ENCODE peak calls at places on chromosomes 6 and 20, in five cellular contexts. L is neuronal stem cell, K is mesenchymal stem cell, S is H9, Y is trophoblast cell. P is an unnamed sample.

GRCh38 chr20:5402903-5403531 is 86.3 kb upstream of the PROKR2 start:
- DNase-seq in Y (peak), L (peak), S (peak), K (peak), P (peak)

GRCh38 chr20:63532449-63532971 is 4.7 kb downstream of the PTK6 start:
- DNase-seq in K (no peak), L (no peak), Y (no peak), S (no peak), P (no peak)

GRCh38 chr6:156630613-156631302 is 146.4 kb upstream of the ARID1B start:
- DNase-seq in K (no peak), L (no peak), Y (no peak), S (no peak), P (no peak)

GRCh38 chr6:169250660-169251059 is 3.0 kb downstream of the THBS2 start:
- DNase-seq in K (peak), Y (peak), S (peak), L (no peak), P (no peak)

GRCh38 chr6:14984454-14984853 is 261.4 kb upstream of the JARID2 start:
- DNase-seq in L (no peak), Y (no peak), K (peak), S (no peak), P (no peak)

GRCh38 chr20:51802170-51802745 is at the start of gene SALL4:
- DNase-seq in Y (peak), S (peak), L (peak), K (peak), P (peak)

GRCh38 chr6:41779793-41780622 is at the start of gene FRS3:
- DNase-seq in K (peak), L (peak), Y (peak), S (peak), P (peak)

GRCh38 chr6:7572213-7572943 is 17.6 kb upstream of the SNRNP48 start:
- DNase-seq in Y (peak), L (no peak), S (no peak), K (no peak), P (no peak)

GRCh38 chr20:53040678-53041674 is 68.8 kb downstream of the TSHZ2 start:
- DNase-seq in Y (no peak), K (no peak), L (no peak), S (no peak), P (no peak)

GRCh38 chr20:19974621-19975435 is 42.3 kb upstream of the NAA20 start:
- DNase-seq in K (peak), S (no peak), L (no peak), Y (peak), P (peak)

GRCh38 chr6:56416247-56416646 is 168.9 kb upstream of the COL21A1 start:
- DNase-seq in L (no peak), Y (no peak), K (no peak), S (no peak), P (no peak)

GRCh38 chr6:51648774-51649173 is 438.6 kb downstream of the PKHD1 start:
- DNase-seq in S (no peak), L (no peak), Y (no peak), K (no peak), P (no peak)

DNA sequence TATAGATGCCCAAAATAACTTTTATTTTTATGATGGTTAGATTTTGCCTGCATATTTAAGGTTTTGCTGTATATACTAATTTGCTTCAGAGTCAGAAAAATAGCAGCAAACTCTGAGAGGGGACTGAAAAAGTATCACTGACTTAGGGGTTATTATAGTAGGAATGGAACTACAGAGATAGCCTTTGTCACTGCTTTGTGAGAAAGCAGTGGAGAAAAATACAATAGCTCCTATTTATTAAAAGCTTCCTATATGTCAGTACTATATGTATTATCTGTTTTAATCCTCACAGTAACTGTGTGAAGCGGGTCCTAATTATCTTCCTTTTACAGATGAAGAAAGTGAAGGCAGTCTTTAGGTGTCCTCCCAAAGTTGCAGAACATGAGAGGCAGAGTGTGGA is 35.6 kb downstream of the CARMIL1 start:
- DNase-seq in Y (no peak), S (no peak), K (no peak), L (no peak), P (no peak)
- H2BK12ac ChIP-seq in Y (no peak), S (no peak), K (no peak), L (no peak), P (no peak)

GRCh38 chr6:132161283-132161682 is 210.1 kb upstream of the CCN2 start:
- DNase-seq in S (no peak), K (peak), Y (peak), L (peak), P (no peak)

GRCh38 chr6:132165677-132166076 is 214.5 kb upstream of the CCN2 start:
- DNase-seq in S (no peak), K (no peak), L (no peak), Y (no peak), P (no peak)

GRCh38 chr6:132167966-132168365 is 216.8 kb upstream of the CCN2 start:
- DNase-seq in Y (no peak), S (no peak), L (no peak), K (no peak), P (no peak)

GRCh38 chr6:132166670-132167069 is 215.5 kb upstream of the CCN2 start:
- DNase-seq in Y (no peak), L (no peak), K (no peak), S (no peak), P (no peak)
- H2BK12ac ChIP-seq in Y (no peak), L (no peak), K (no peak), S (no peak), P (no peak)

GRCh38 chr6:70246118-70246517 is 56.8 kb downstream of the COL9A1 start:
- DNase-seq in L (no peak), K (no peak), Y (no peak), S (no peak), P (no peak)

GRCh38 chr6:70241031-70241430 is 61.9 kb downstream of the COL9A1 start:
- DNase-seq in Y (no peak), L (no peak), K (peak), S (no peak), P (no peak)

GRCh38 chr6:70236304-70236703 is 66.6 kb downstream of the COL9A1 start:
- DNase-seq in K (no peak), Y (no peak), S (no peak), L (no peak), P (no peak)

DNA sequence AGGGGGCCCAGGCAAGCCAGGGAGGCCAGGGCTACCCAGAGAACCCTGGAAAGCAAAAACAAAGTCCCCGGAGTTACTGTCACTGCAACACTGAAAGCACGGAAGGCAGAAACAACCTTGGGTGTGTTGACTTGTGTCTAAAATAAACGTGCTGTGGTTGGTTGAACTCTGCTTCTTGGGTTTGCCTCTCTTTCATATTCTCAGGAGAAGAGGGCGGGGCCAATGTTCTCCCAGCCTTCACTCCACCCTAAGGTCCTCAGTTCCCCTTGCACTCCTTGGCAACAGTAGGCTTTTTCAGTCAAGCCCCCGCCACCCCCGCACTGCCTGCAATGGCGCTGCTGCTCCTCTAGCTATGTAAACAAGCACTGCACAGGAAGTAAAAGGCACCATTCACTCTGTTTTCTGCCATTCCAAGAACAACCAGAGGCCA is 60.9 kb downstream of the COL9A1 start:
- DNase-seq in L (no peak), Y (no peak), K (peak), S (no peak), P (no peak)
- H2BK12ac ChIP-seq in L (no peak), Y (no peak), K (no peak), S (no peak), P (no peak)

GRCh38 chr6:142359271-142359960 is 57.6 kb downstream of the ADGRG6 start:
- DNase-seq in K (peak), L (no peak), Y (no peak), S (no peak), P (no peak)

GRCh38 chr6:142361345-142361744 is 59.5 kb downstream of the ADGRG6 start:
- DNase-seq in L (no peak), K (peak), S (no peak), Y (no peak), P (no peak)

GRCh38 chr6:142357879-142358278 is 56.1 kb downstream of the ADGRG6 start:
- DNase-seq in K (peak), L (no peak), S (no peak), Y (no peak), P (no peak)

GRCh38 chr6:142367061-142367460 is 65.3 kb downstream of the ADGRG6 start:
- DNase-seq in K (no peak), S (no peak), L (no peak), Y (no peak), P (no peak)

DNA sequence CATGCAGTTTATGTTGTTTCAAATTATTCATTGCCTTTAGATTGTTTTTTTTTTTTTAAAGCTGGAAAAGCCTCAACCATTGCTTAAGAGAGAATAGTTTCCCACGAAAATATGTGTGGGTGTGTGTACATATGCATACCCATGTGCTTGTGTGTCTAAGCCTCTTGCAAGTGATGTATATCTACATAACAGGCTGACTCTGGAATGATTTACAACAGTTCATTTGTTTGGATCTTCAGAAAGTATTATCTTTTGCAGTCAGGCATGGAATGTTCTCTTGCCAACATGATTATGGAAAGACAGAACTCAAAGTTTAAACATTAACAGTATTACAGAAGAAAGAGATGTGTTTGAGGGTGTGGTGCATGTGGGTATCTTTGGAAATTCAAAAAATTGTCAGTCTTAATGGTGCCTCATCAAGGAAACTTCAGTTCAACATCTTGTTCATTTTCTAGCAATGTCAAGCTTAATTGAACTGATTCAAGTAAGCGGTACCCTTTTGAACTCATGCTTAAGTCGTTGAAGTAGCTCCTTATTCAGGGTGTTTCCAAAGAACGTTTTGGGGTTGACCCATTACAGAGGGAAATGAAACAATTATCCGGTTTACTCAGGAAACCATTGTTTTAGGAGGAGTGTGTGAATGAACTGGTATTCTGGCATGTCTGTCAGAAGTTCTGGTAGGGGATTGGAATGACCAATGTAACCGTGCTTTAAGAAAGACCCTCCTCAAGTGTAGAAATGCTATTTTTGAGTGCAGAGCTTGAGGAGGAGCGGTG is 60.1 kb downstream of the ADGRG6 start:
- DNase-seq in K (peak), L (no peak), Y (peak), S (no peak), P (no peak)
- H2BK12ac ChIP-seq in K (peak), L (no peak), Y (no peak), S (no peak), P (no peak)

GRCh38 chr20:21076073-21076472 is 30.1 kb downstream of the LINC00237 start:
- DNase-seq in Y (no peak), K (no peak), L (no peak), S (no peak), P (no peak)
- H2BK12ac ChIP-seq in Y (no peak), K (no peak), L (no peak), S (no peak), P (no peak)

DNA sequence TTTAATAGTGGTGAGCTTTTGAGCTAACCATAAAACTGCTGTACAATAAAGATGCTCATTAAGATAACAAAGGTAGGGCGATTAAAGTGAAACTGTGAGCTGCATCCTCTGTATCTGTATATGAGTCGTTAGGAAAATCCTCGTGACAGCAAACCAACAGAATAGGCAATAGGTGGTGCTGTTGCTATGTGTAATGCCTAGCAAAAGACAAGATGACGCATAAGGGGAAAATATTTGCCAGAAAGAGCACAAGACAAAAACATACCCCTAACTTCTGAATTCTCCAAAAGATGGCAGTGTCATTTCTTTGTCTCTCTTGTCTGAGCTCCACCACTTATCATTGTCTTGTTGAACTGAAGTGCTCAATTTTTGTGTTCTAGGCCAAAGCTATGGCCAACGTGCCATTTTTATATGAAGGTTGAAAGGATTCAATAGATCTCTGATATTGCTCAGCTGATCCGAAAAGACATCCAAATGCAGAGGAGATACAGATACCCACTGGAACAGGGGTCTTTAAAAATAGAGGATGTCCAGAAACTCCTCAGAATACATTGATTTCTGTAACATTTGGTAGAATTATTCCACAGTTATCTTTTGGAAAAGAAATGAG is 56.3 kb upstream of the ANKEF1 start:
- DNase-seq in K (peak), Y (peak), S (no peak), L (peak), P (no peak)
- H2BK12ac ChIP-seq in K (no peak), Y (no peak), S (no peak), L (no peak), P (no peak)

P was measured in H1.